ENCODE peak calls at places on chromosomes 1 and 21, in six cellular contexts. V is neuronal stem cell, U is mesenchymal stem cell, K is H9, Q is H1, J is trophoblast cell. H is an unnamed sample.

GRCh38 chr1:33277488-33278084 is 21.3 kb downstream of the ZNF362 start:
- DNase-seq in V (no peak), U (no peak), K (no peak), Q (no peak), J (no peak), H (no peak)

GRCh38 chr1:5993553-5994510 is 1.6 kb upstream of the NPHP4 start:
- DNase-seq in V (no peak), U (no peak), K (no peak), Q (peak), J (no peak), H (no peak)

GRCh38 chr1:173302366-173302765 is 95.2 kb upstream of the TNFSF4 start:
- DNase-seq in V (no peak), U (no peak), K (no peak), Q (no peak), J (peak), H (no peak)

GRCh38 chr1:53506355-53507050 is 47.3 kb downstream of the DMRTB1 start:
- DNase-seq in V (no peak), U (no peak), K (no peak), Q (no peak), J (no peak), H (no peak)

GRCh38 chr1:85884372-85885035 is 176.3 kb upstream of the ZNHIT6 start:
- DNase-seq in V (no peak), U (peak), K (no peak), Q (no peak), J (peak), H (peak)

GRCh38 chr1:197924516-197925123 is 7.4 kb downstream of the LHX9 start:
- DNase-seq in V (peak), U (peak), K (no peak), Q (no peak), J (peak), H (peak)

GRCh38 chr1:210394281-210394798 is 65.6 kb downstream of the HHAT start:
- DNase-seq in V (no peak), U (peak), K (no peak), Q (no peak), J (no peak), H (peak)

GRCh38 chr1:107572674-107573205 is 392.2 kb downstream of the VAV3 start:
- DNase-seq in V (no peak), U (no peak), K (no peak), Q (no peak), J (peak), H (peak)

GRCh38 chr1:65850281-65850680 is 57.6 kb downstream of the PDE4B start:
- DNase-seq in V (no peak), U (no peak), K (no peak), Q (no peak), J (no peak), H (no peak)

GRCh38 chr1:18192974-18193373 is 85.4 kb downstream of the IGSF21 start:
- DNase-seq in V (no peak), U (no peak), K (no peak), Q (no peak), J (no peak), H (no peak)

GRCh38 chr21:31706562-31706961 is 25.4 kb downstream of the SCAF4 start:
- DNase-seq in V (no peak), U (no peak), K (no peak), Q (no peak), J (no peak), H (no peak)

GRCh38 chr1:115544131-115544530 is 97.6 kb upstream of the VANGL1 start:
- DNase-seq in V (no peak), U (peak), K (no peak), Q (no peak), J (peak), H (peak)

GRCh38 chr1:6342031-6342430 is 51.5 kb downstream of the ACOT7 start:
- DNase-seq in V (no peak), U (no peak), K (no peak), Q (no peak), J (no peak), H (no peak)

GRCh38 chr1:164765557-164765956 is 206.6 kb downstream of the PBX1 start:
- DNase-seq in V (no peak), U (peak), K (no peak), Q (no peak), J (peak), H (peak)

GRCh38 chr1:233668725-233669294 is 54.9 kb downstream of the KCNK1 start:
- DNase-seq in V (no peak), U (no peak), K (no peak), Q (no peak), J (peak), H (peak)

GRCh38 chr1:53049574-53049967 is 12.4 kb upstream of the PODN start:
- DNase-seq in V (no peak), U (no peak), K (no peak), Q (no peak), J (no peak), H (peak)

GRCh38 chr1:210830034-210831028 is 303.6 kb downstream of the KCNH1 start:
- DNase-seq in V (no peak), U (no peak), K (no peak), Q (no peak), J (no peak), H (no peak)

GRCh38 chr1:191151321-191151807 is 673.7 kb upstream of the BRINP3 start:
- DNase-seq in V (no peak), U (no peak), K (peak), Q (no peak), J (no peak), H (no peak)

GRCh38 chr1:244344001-244344400 is 107.7 kb downstream of the ADSS2 start:
- DNase-seq in V (no peak), U (no peak), K (no peak), Q (no peak), J (no peak), H (no peak)

GRCh38 chr1:173161510-173162221 is 45.5 kb downstream of the TNFSF4 start:
- DNase-seq in V (no peak), U (peak), K (no peak), Q (no peak), J (peak), H (peak)

GRCh38 chr1:94773931-94774422 is 46.2 kb upstream of the SLC44A3 start:
- DNase-seq in V (no peak), U (peak), K (no peak), Q (no peak), J (peak), H (peak)

GRCh38 chr1:52814465-52814864 is 28.1 kb upstream of the ZYG11A start:
- DNase-seq in V (no peak), U (no peak), K (no peak), Q (no peak), J (peak), H (peak)

GRCh38 chr21:45502006-45502345 is 40.3 kb downstream of the SLC19A1 start:
- DNase-seq in V (no peak), U (no peak), K (no peak), Q (no peak), J (no peak), H (no peak)

GRCh38 chr1:215081566-215082531 is 688 bp upstream of the KCNK2 start:
- DNase-seq in V (peak), U (peak), K (peak), Q (peak), J (no peak), H (peak)

GRCh38 chr21:39079617-39080016 is 103.6 kb downstream of the PSMG1 start:
- DNase-seq in V (no peak), U (peak), K (no peak), Q (no peak), J (peak), H (peak)

GRCh38 chr1:160164121-160164520 is 12.7 kb downstream of the ATP1A4 start:
- DNase-seq in V (no peak), U (no peak), K (no peak), Q (no peak), J (peak), H (no peak)
- H2AK5ac ChIP-seq in V (no peak), U (no peak), K (no peak), Q (no peak), J (no peak), H (no peak)

GRCh38 chr1:3009021-3009420 is 12.2 kb upstream of the ACTRT2 start:
- DNase-seq in V (no peak), U (no peak), K (no peak), Q (no peak), J (no peak), H (no peak)
- H4K91ac ChIP-seq in V (no peak), U (no peak), K (no peak), Q (no peak), J (no peak), H (no peak)

DNA sequence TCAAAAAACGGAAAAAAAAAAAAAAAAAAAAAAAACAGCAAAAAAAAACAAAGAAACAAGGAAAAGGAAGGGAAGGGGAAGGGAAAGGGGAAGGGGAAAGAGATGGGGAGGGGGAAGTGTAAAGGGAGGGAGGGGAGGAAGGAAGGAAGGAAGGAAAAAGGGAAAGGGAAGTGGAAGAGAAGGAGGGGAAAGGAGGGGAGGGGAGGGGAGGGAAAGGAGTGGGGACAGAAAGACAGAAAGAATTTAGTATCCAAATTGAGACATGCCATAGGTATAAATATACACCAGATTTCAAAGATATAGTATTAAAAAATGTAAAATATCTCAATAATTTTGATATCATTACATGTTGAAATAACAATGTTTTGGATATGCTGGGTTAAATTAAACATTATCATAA is 25.8 kb downstream of the ARID4B start:
- DNase-seq in V (no peak), U (no peak), K (no peak), Q (no peak), J (no peak), H (no peak)
- H2AK5ac ChIP-seq in V (no peak), U (no peak), K (no peak), Q (no peak), J (no peak), H (no peak)

GRCh38 chr1:39877980-39878956 is 5.0 kb downstream of the TRIT1 start:
- DNase-seq in V (no peak), U (no peak), K (no peak), Q (no peak), J (no peak), H (no peak)

GRCh38 chr1:39872698-39873097 is 10.6 kb downstream of the TRIT1 start:
- DNase-seq in V (no peak), U (peak), K (no peak), Q (no peak), J (no peak), H (no peak)

GRCh38 chr1:39882152-39882551 is 1.2 kb downstream of the TRIT1 start:
- DNase-seq in V (no peak), U (no peak), K (no peak), Q (no peak), J (no peak), H (no peak)

GRCh38 chr1:39876136-39876535 is 7.2 kb downstream of the TRIT1 start:
- DNase-seq in V (no peak), U (no peak), K (no peak), Q (no peak), J (no peak), H (no peak)

GRCh38 chr1:39877231-39877778 is 6.0 kb downstream of the TRIT1 start:
- DNase-seq in V (no peak), U (no peak), K (no peak), Q (no peak), J (no peak), H (no peak)
- H4K91ac ChIP-seq in V (no peak), U (no peak), K (no peak), Q (no peak), J (no peak), H (no peak)

GRCh38 chr1:178713270-178713669 is 11.8 kb upstream of the RALGPS2 start:
- DNase-seq in V (no peak), U (peak), K (no peak), Q (no peak), J (no peak), H (no peak)
- H2AK5ac ChIP-seq in V (no peak), U (no peak), K (no peak), Q (no peak), J (no peak), H (peak)

DNA sequence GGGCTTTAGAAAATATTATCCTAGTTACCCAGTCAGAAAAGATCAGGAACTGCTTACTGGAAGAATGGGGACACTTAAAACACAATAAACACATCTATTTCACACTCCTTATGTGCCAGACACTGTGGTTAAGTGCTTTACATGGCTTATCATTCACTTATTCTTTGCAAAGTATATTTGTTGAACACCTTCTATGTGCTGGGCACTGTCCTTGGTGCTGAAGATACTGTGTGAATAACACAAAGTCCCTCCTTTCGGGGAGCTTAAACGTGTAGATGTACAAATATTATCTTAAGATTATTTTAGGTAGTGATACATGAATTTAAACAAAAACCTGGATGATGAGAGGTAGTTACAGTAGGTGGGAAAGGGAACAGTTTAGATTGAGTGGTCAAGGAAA is 169.3 kb downstream of the ST6GALNAC5 start:
- DNase-seq in V (no peak), U (peak), K (no peak), Q (no peak), J (peak), H (peak)
- H4K91ac ChIP-seq in V (no peak), U (no peak), K (no peak), Q (no peak), J (no peak), H (no peak)

H was measured in IMR-90.